ENCODE peak calls at places on chromosome 6, in five cellular contexts. V is CD8-positive, alpha-beta memory T cell; B is GM10248; X is stomach; C is B cell. A is an unnamed sample.

GRCh38 chr6:137910424-137910834 is 43.4 kb downstream of the TNFAIP3 start:
- DNase-seq in V (no peak), B (no peak), X (no peak), C (no peak), A (no peak)

GRCh38 chr6:113576310-113576709 is 280.8 kb upstream of the MARCKS start:
- DNase-seq in V (no peak), B (no peak), X (no peak), C (no peak), A (no peak)

GRCh38 chr6:147001621-147002020 is 202.6 kb upstream of the STXBP5 start:
- DNase-seq in V (no peak), B (no peak), X (no peak), C (no peak), A (no peak)

GRCh38 chr6:10516953-10517352 is 4.2 kb upstream of the GCNT2 start:
- DNase-seq in V (no peak), B (no peak), X (no peak), C (no peak), A (no peak)

GRCh38 chr6:115544765-115545409 is 515.8 kb downstream of the FRK start:
- DNase-seq in V (no peak), B (no peak), X (no peak), C (no peak), A (no peak)

GRCh38 chr6:96391776-96392175 is 129.8 kb upstream of the UFL1 start:
- DNase-seq in V (no peak), B (no peak), X (peak; percentile 44), C (no peak), A (no peak)

GRCh38 chr6:24919404-24919892 is 16.3 kb downstream of the RIPOR2 start:
- DNase-seq in V (no peak), B (no peak), X (no peak), C (no peak), A (no peak)

GRCh38 chr6:108492131-108492766 is 68.5 kb upstream of the FOXO3 start:
- DNase-seq in V (no peak), B (peak; percentile 33), X (no peak), C (peak; percentile 37), A (no peak)

GRCh38 chr6:25410102-25410501 is 130.9 kb downstream of the CARMIL1 start:
- DNase-seq in V (no peak), B (no peak), X (no peak), C (no peak), A (no peak)

GRCh38 chr6:35148167-35148741 is 7.1 kb upstream of the TCP11 start:
- DNase-seq in V (no peak), B (peak; percentile 40), X (no peak), C (no peak), A (no peak)

GRCh38 chr6:105815657-105816555 is 270.2 kb upstream of the PRDM1 start:
- DNase-seq in V (no peak), B (no peak), X (no peak), C (no peak), A (no peak)

GRCh38 chr6:108268845-108269244 is 8.0 kb upstream of the SNX3 start:
- DNase-seq in V (no peak), B (no peak), X (no peak), C (no peak), A (no peak)

GRCh38 chr6:13517116-13517515 is 29.7 kb upstream of the GFOD1 start:
- DNase-seq in V (no peak), B (no peak), X (no peak), C (no peak), A (no peak)

GRCh38 chr6:20110478-20110877 is 101.8 kb downstream of the MBOAT1 start:
- DNase-seq in V (no peak), B (no peak), X (no peak), C (no peak), A (no peak)

A was measured in central memory CD4-positive, alpha-beta T cell.